ENCODE peak calls at places on chromosome 1, in eight cellular contexts. One of them, this sample, is unnamed.

GRCh38 chr1:31041529-31041928 is 24.0 kb downstream of the PUM1 start:
- DNase-seq in sciatic nerve: no peak
- DNase-seq in omental fat pad: no peak
- DNase-seq in fibroblast of mammary gland: no peak
- DNase-seq in stimulated activated CD4-positive, alpha-beta T cell treated with anti-CD3 and anti-CD28 coated beads, Interleukin-15, amount 100 ng/mL, for 24 hours: no peak
- DNase-seq in activated CD4-positive, alpha-beta T cell treated with anti-CD3 and anti-CD28 coated beads, Interleukin-2, amount 10 ng/mL, durations not matched to agents 7 days and 5 days: no peak
- DNase-seq in caudate nucleus: no peak
- DNase-seq in heart right ventricle: no peak
- DNase-seq in this sample: no peak

GRCh38 chr1:65059930-65060538 is 88.0 kb upstream of the AK4 start:
- DNase-seq in sciatic nerve: no peak
- DNase-seq in omental fat pad: no peak
- DNase-seq in fibroblast of mammary gland: peak
- DNase-seq in stimulated activated CD4-positive, alpha-beta T cell treated with anti-CD3 and anti-CD28 coated beads, Interleukin-15, amount 100 ng/mL, for 24 hours: no peak
- DNase-seq in activated CD4-positive, alpha-beta T cell treated with anti-CD3 and anti-CD28 coated beads, Interleukin-2, amount 10 ng/mL, durations not matched to agents 7 days and 5 days: no peak
- DNase-seq in caudate nucleus: no peak
- DNase-seq in heart right ventricle: no peak
- DNase-seq in this sample: peak

GRCh38 chr1:193222079-193222615 is 35.7 kb upstream of the B3GALT2 start:
- DNase-seq in sciatic nerve: no peak
- DNase-seq in omental fat pad: no peak
- DNase-seq in fibroblast of mammary gland: no peak
- DNase-seq in stimulated activated CD4-positive, alpha-beta T cell treated with anti-CD3 and anti-CD28 coated beads, Interleukin-15, amount 100 ng/mL, for 24 hours: no peak
- DNase-seq in activated CD4-positive, alpha-beta T cell treated with anti-CD3 and anti-CD28 coated beads, Interleukin-2, amount 10 ng/mL, durations not matched to agents 7 days and 5 days: no peak
- DNase-seq in caudate nucleus: no peak
- DNase-seq in heart right ventricle: no peak
- DNase-seq in this sample: peak

GRCh38 chr1:184513966-184514365 is 127.1 kb downstream of the C1orf21 start:
- DNase-seq in sciatic nerve: no peak
- DNase-seq in omental fat pad: no peak
- DNase-seq in fibroblast of mammary gland: peak
- DNase-seq in stimulated activated CD4-positive, alpha-beta T cell treated with anti-CD3 and anti-CD28 coated beads, Interleukin-15, amount 100 ng/mL, for 24 hours: no peak
- DNase-seq in activated CD4-positive, alpha-beta T cell treated with anti-CD3 and anti-CD28 coated beads, Interleukin-2, amount 10 ng/mL, durations not matched to agents 7 days and 5 days: no peak
- DNase-seq in caudate nucleus: no peak
- DNase-seq in heart right ventricle: no peak
- DNase-seq in this sample: peak

GRCh38 chr1:119808491-119808890 is 2.8 kb downstream of the REG4 start:
- DNase-seq in sciatic nerve: no peak
- DNase-seq in omental fat pad: no peak
- DNase-seq in fibroblast of mammary gland: peak
- DNase-seq in stimulated activated CD4-positive, alpha-beta T cell treated with anti-CD3 and anti-CD28 coated beads, Interleukin-15, amount 100 ng/mL, for 24 hours: no peak
- DNase-seq in activated CD4-positive, alpha-beta T cell treated with anti-CD3 and anti-CD28 coated beads, Interleukin-2, amount 10 ng/mL, durations not matched to agents 7 days and 5 days: no peak
- DNase-seq in caudate nucleus: no peak
- DNase-seq in heart right ventricle: no peak
- DNase-seq in this sample: peak

GRCh38 chr1:69016468-69016867 is 519.6 kb upstream of the DEPDC1 start:
- DNase-seq in sciatic nerve: no peak
- DNase-seq in omental fat pad: no peak
- DNase-seq in fibroblast of mammary gland: no peak
- DNase-seq in stimulated activated CD4-positive, alpha-beta T cell treated with anti-CD3 and anti-CD28 coated beads, Interleukin-15, amount 100 ng/mL, for 24 hours: no peak
- DNase-seq in activated CD4-positive, alpha-beta T cell treated with anti-CD3 and anti-CD28 coated beads, Interleukin-2, amount 10 ng/mL, durations not matched to agents 7 days and 5 days: no peak
- DNase-seq in caudate nucleus: no peak
- DNase-seq in heart right ventricle: no peak
- DNase-seq in this sample: no peak

GRCh38 chr1:176515310-176515709 is 52.3 kb downstream of the PAPPA2 start:
- DNase-seq in sciatic nerve: no peak
- DNase-seq in omental fat pad: no peak
- DNase-seq in fibroblast of mammary gland: peak
- DNase-seq in stimulated activated CD4-positive, alpha-beta T cell treated with anti-CD3 and anti-CD28 coated beads, Interleukin-15, amount 100 ng/mL, for 24 hours: no peak
- DNase-seq in activated CD4-positive, alpha-beta T cell treated with anti-CD3 and anti-CD28 coated beads, Interleukin-2, amount 10 ng/mL, durations not matched to agents 7 days and 5 days: no peak
- DNase-seq in caudate nucleus: no peak
- DNase-seq in heart right ventricle: no peak
- DNase-seq in this sample: peak

GRCh38 chr1:53295295-53295694 is 32.6 kb downstream of the LRP8 start:
- DNase-seq in sciatic nerve: no peak
- DNase-seq in omental fat pad: no peak
- DNase-seq in fibroblast of mammary gland: no peak
- DNase-seq in stimulated activated CD4-positive, alpha-beta T cell treated with anti-CD3 and anti-CD28 coated beads, Interleukin-15, amount 100 ng/mL, for 24 hours: no peak
- DNase-seq in activated CD4-positive, alpha-beta T cell treated with anti-CD3 and anti-CD28 coated beads, Interleukin-2, amount 10 ng/mL, durations not matched to agents 7 days and 5 days: no peak
- DNase-seq in caudate nucleus: no peak
- DNase-seq in heart right ventricle: no peak
- DNase-seq in this sample: no peak

GRCh38 chr1:246549665-246550064 is 16.4 kb downstream of the TFB2M start:
- DNase-seq in sciatic nerve: no peak
- DNase-seq in omental fat pad: no peak
- DNase-seq in fibroblast of mammary gland: no peak
- DNase-seq in stimulated activated CD4-positive, alpha-beta T cell treated with anti-CD3 and anti-CD28 coated beads, Interleukin-15, amount 100 ng/mL, for 24 hours: no peak
- DNase-seq in activated CD4-positive, alpha-beta T cell treated with anti-CD3 and anti-CD28 coated beads, Interleukin-2, amount 10 ng/mL, durations not matched to agents 7 days and 5 days: no peak
- DNase-seq in caudate nucleus: no peak
- DNase-seq in heart right ventricle: no peak
- DNase-seq in this sample: no peak